ENCODE peak calls at places on chromosomes 5 and 9, in eight cellular contexts. O, P, B, Y, N, E, I and G are unnamed samples.

GRCh38 chr5:154829589-154830218 is 20.7 kb downstream of the FAXDC2 start:
- DNase-seq in N (no peak), O (peak), I (peak), Y (peak), E (no peak), B (no peak), P (peak), G (no peak)

GRCh38 chr5:102048940-102049339 is 247.1 kb downstream of the SLCO4C1 start:
- DNase-seq in O (no peak), P (no peak), E (no peak), Y (no peak), N (no peak), B (no peak), I (peak), G (no peak)

GRCh38 chr9:138020795-138021182 is 143.2 kb downstream of the CACNA1B start:
- DNase-seq in Y (no peak), N (no peak), E (no peak), I (no peak), P (no peak), O (no peak), B (no peak), G (no peak)

GRCh38 chr9:136927343-136928261 is 16.9 kb downstream of the FBXW5 start:
- DNase-seq in Y (no peak), P (no peak), O (no peak), N (no peak), I (peak), B (no peak), E (no peak), G (no peak)

GRCh38 chr9:95506692-95507455 is 9.9 kb downstream of the PTCH1 start:
- DNase-seq in N (no peak), E (peak), B (peak), I (peak), Y (peak), P (peak), O (peak), G (no peak)

GRCh38 chr9:69824497-69825252 is 4.1 kb downstream of the CFAP95 start:
- DNase-seq in N (no peak), E (no peak), P (no peak), Y (no peak), O (no peak), B (no peak), I (no peak), G (no peak)

GRCh38 chr5:8683528-8683927 is 814.6 kb downstream of the MTRR start:
- DNase-seq in Y (no peak), P (no peak), O (no peak), N (no peak), I (no peak), E (no peak), B (no peak), G (no peak)

GRCh38 chr5:148388692-148389091 is 4.9 kb downstream of the FBXO38 start:
- DNase-seq in I (no peak), E (no peak), N (no peak), Y (no peak), O (no peak), P (no peak), B (no peak), G (no peak)

GRCh38 chr9:129637102-129637501 is 4.8 kb downstream of the ASB6 start:
- DNase-seq in B (no peak), N (no peak), I (no peak), E (no peak), Y (no peak), P (no peak), O (no peak), G (no peak)

GRCh38 chr9:118222375-118222774 is 518.2 kb downstream of the TLR4 start:
- DNase-seq in B (no peak), E (no peak), N (no peak), O (no peak), P (no peak), Y (peak), I (peak), G (no peak)

GRCh38 chr9:115781361-115781760 is 372.2 kb upstream of the PAPPA start:
- DNase-seq in O (no peak), I (no peak), Y (no peak), B (no peak), P (no peak), N (no peak), E (no peak), G (no peak)

GRCh38 chr9:74760031-74760700 is 127.6 kb downstream of the TRPM6 start:
- DNase-seq in O (no peak), P (no peak), I (peak), E (no peak), B (no peak), N (no peak), Y (peak), G (no peak)

GRCh38 chr9:136083558-136084190 is 11.4 kb downstream of the NACC2 start:
- DNase-seq in P (no peak), Y (no peak), I (no peak), N (no peak), B (no peak), O (no peak), E (no peak), G (no peak)

GRCh38 chr9:20988061-20988460 is 43.4 kb downstream of the HACD4 start:
- DNase-seq in B (no peak), O (no peak), Y (no peak), E (no peak), N (no peak), I (no peak), P (no peak), G (no peak)

GRCh38 chr5:90119531-90119940 is 290.0 kb downstream of the CETN3 start:
- DNase-seq in E (no peak), Y (no peak), B (no peak), N (no peak), I (no peak), O (no peak), P (no peak), G (no peak)

GRCh38 chr5:79512692-79513518 is 1.0 kb downstream of the HOMER1 start:
- DNase-seq in B (peak), P (peak), I (peak), N (peak), E (no peak), Y (peak), O (no peak), G (no peak)

GRCh38 chr9:22446589-22446949 is at the start of gene DMRTA1:
- DNase-seq in O (peak), N (peak), E (no peak), Y (peak), B (peak), P (peak), I (peak), G (peak)

GRCh38 chr9:68950689-68951088 is 63.2 kb downstream of the PRKACG start:
- DNase-seq in N (no peak), Y (no peak), B (no peak), I (no peak), E (no peak), O (no peak), P (no peak), G (no peak)

GRCh38 chr9:128361981-128362646 is 9.1 kb upstream of the URM1 start:
- DNase-seq in I (peak), O (peak), P (peak), Y (peak), N (peak), B (peak), E (peak), G (peak)

GRCh38 chr9:83002329-83002728 is 60.6 kb downstream of the RASEF start:
- DNase-seq in I (no peak), P (no peak), Y (no peak), E (no peak), N (no peak), O (no peak), B (no peak), G (no peak)

GRCh38 chr9:134384811-134385479 is 58.7 kb downstream of the RXRA start:
- DNase-seq in O (no peak), B (no peak), I (peak), E (no peak), N (no peak), Y (peak), P (peak), G (no peak)

GRCh38 chr9:131578016-131578415 is 32.7 kb downstream of the PRRT1B start:
- DNase-seq in E (no peak), B (no peak), O (no peak), I (no peak), Y (no peak), N (no peak), P (no peak), G (no peak)

GRCh38 chr5:111127453-111128195 is 35.5 kb downstream of the WDR36 start:
- DNase-seq in I (peak), N (no peak), O (no peak), B (no peak), Y (peak), E (no peak), P (peak), G (no peak)

GRCh38 chr9:131220485-131220884 is 55.8 kb downstream of the FAM78A start:
- DNase-seq in Y (no peak), I (no peak), E (no peak), N (no peak), P (no peak), B (no peak), O (no peak), G (no peak)

GRCh38 chr5:25285116-25285515 is 640.3 kb upstream of the CDH10 start:
- DNase-seq in I (no peak), O (no peak), Y (no peak), B (no peak), E (no peak), P (no peak), N (no peak), G (no peak)

GRCh38 chr9:114504341-114505186 is 709 bp downstream of the WHRN start:
- DNase-seq in O (peak), I (no peak), N (peak), B (peak), P (peak), E (no peak), Y (peak), G (peak)

GRCh38 chr9:37311938-37312730 is 110.4 kb upstream of the GRHPR start:
- DNase-seq in O (no peak), B (no peak), E (no peak), P (no peak), Y (peak), I (peak), N (no peak), G (no peak)

GRCh38 chr9:117784996-117785395 is 80.8 kb downstream of the TLR4 start:
- DNase-seq in N (no peak), I (no peak), E (no peak), P (no peak), O (no peak), Y (no peak), B (no peak), G (no peak)

GRCh38 chr5:16539169-16539666 is 73.6 kb upstream of the ZNF622 start:
- DNase-seq in I (peak), B (peak), E (no peak), N (no peak), P (peak), Y (peak), O (peak), G (peak)